ENCODE peak calls at places on chromosomes 3 and 15, in seven cellular contexts. H is MM.1S, M is keratinocyte, S is pancreas, Y is heart right ventricle, J is brain microvascular endothelial cell, I is heart left ventricle. N is an unnamed sample.

GRCh38 chr15:92819312-92820232 is 80.6 kb upstream of the CHD2 start:
- DNase-seq in H (no peak), M (no peak), S (no peak), Y (no peak), J (no peak), I (no peak), N (no peak)

GRCh38 chr15:48392356-48392755 is 61.1 kb downstream of the DUT start:
- DNase-seq in H (no peak), M (no peak), S (no peak), Y (peak), J (no peak), I (peak), N (peak)

GRCh38 chr3:7518471-7518870 is 657.6 kb downstream of the GRM7 start:
- DNase-seq in H (no peak), M (no peak), S (no peak), Y (peak), J (no peak), I (no peak), N (no peak)

GRCh38 chr3:9600597-9600996 is 47.0 kb upstream of the LHFPL4 start:
- DNase-seq in H (no peak), M (no peak), S (peak), Y (peak), J (no peak), I (peak), N (no peak)

GRCh38 chr3:4821975-4822374 is 157.3 kb upstream of the BHLHE40 start:
- DNase-seq in H (no peak), M (no peak), S (no peak), Y (no peak), J (no peak), I (no peak), N (no peak)

GRCh38 chr15:92011611-92012367 is 158.3 kb downstream of the SLCO3A1 start:
- DNase-seq in H (no peak), M (peak), S (no peak), Y (no peak), J (no peak), I (no peak), N (no peak)

GRCh38 chr3:159637895-159638542 is 350.6 kb upstream of the IL12A start:
- DNase-seq in H (no peak), M (no peak), S (no peak), Y (no peak), J (no peak), I (no peak), N (no peak)

GRCh38 chr3:13827256-13827655 is 52.6 kb downstream of the WNT7A start:
- DNase-seq in H (no peak), M (no peak), S (no peak), Y (no peak), J (no peak), I (no peak), N (no peak)

GRCh38 chr3:124783696-124784095 is 53.4 kb downstream of the UMPS start:
- DNase-seq in H (no peak), M (no peak), S (no peak), Y (no peak), J (no peak), I (no peak), N (no peak)

DNA sequence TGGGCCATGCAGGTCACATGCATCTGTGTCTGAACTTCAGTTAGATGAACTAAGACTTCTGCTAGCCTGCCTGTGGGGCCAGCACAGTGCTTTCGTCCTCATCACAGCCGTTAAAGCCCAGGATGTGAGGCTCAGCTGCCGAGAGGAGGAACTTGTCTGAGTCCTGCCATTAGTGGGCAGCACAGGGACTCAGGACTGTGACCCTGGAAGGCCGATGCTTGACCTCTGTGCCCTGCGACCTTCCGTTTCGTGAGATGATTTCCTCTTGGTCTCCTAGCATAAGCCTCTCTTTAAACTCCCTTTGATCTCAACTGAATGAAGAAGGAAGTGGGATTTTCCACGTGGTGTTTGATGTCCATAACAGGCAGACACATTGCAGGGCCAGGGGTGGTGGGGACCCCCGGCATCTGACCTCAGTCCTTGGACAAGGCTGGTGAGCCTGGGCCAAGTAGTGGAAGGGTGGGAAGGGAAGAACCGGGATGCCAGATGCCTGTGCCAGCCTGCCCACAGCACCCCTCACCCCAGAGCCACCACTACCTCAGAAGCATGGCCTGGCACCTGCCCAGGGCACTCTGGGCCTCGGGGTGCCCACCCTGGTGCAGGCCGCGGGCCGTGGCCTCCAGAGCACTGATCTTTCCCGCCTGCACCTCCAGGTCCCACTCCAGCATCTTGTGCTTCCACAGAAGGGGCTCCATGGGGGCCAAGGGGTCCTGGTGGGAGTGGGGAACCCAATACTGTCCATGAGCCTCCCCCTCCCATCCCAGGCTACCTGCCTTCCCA is 21.6 kb downstream of the PLA2G4B start:
- DNase-seq in H (no peak), M (no peak), S (no peak), Y (no peak), J (no peak), I (no peak), N (no peak)
- TF ChIP-seq CTCF in H (no peak), M (no peak), S (no peak), Y (no peak), J (peak), I (no peak), N (no peak)

GRCh38 chr15:78004919-78005634 is 72.4 kb downstream of the TBC1D2B start:
- DNase-seq in H (no peak), M (no peak), S (peak), Y (peak), J (peak), I (peak), N (peak)
- TF ChIP-seq CTCF in H (no peak), M (no peak), S (no peak), Y (peak), J (peak), I (no peak), N (peak)

DNA sequence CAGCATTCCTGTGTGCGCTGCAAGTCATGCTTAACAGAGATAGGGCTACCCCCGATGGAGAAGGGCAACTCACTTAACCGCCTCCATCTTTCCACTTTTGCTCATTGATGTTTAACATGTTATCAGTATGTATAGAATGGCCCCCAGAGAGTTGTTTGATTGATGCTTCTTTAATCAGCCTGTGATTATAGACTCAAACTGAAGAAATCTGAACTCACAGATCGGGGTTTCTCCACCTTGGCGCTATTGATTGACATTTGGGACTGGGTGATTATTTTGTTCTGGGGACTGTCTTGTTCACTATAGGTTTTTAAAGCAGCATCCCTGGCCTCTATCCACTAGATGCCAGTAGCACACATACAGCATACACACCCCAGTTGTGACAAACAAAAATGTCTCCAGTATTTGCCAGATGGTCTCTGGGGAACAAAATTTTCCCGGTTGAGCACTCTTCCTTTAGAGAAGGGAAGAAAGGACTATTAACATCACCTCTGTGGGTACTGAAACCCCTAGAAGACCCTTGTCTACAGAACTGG is 54.4 kb downstream of the LARS2 start:
- DNase-seq in H (no peak), M (no peak), S (no peak), Y (no peak), J (no peak), I (no peak), N (no peak)
- TF ChIP-seq CTCF in H (no peak), M (no peak), S (no peak), Y (no peak), J (no peak), I (no peak), N (no peak)

DNA sequence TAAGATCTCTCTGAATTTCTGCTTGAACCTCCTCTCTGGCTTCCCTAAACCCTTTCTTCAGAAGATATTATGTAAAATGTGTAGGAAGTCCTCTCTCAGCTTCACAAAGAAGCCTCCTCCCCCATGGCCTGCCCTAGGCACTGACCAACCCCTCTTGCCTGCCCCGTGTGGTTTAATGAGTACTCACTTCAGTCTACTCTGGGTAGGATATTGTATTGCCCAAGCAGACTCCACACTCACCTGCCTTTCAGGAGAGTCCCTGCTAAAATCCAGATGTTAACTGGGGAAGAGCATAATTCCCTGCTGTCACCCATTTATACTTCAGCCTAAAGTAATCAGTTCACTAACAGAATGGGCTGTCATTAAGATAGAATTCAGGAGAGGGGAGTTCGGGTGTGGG is 2.6 kb upstream of the AGBL1 start:
- DNase-seq in H (no peak), M (no peak), S (no peak), Y (no peak), J (no peak), I (no peak), N (no peak)
- TF ChIP-seq CTCF in H (no peak), M (no peak), S (no peak), Y (no peak), J (no peak), I (no peak), N (no peak)

N was measured in right atrium auricular region.